ENCODE peak calls at places on chromosomes 3 and 15, in ten cellular contexts. Y is psoas muscle; Q is iPS-NIHi11; W is pancreas; P is CD8-positive, alpha-beta T cell; N is WERI-Rb-1; I is hypothalamus; H is left cardiac atrium; C is HCEC 1CT; V is cardiac fibroblast. S is an unnamed sample.

GRCh38 chr15:89364341-89364740 is 29.7 kb upstream of the POLG start:
- DNase-seq in Y (no peak), Q (no peak), W (no peak), P (no peak), N (no peak), I (peak), H (no peak), C (no peak), V (no peak), S (no peak)

GRCh38 chr3:48898383-48899234 is at the start of gene SLC25A20:
- DNase-seq in Y (peak), Q (peak), W (peak), P (peak), N (peak), I (peak), H (peak), C (peak), V (peak), S (peak)

GRCh38 chr3:124409650-124410275 is 320.5 kb upstream of the UMPS start:
- DNase-seq in Y (no peak), Q (no peak), W (no peak), P (no peak), N (no peak), I (no peak), H (no peak), C (no peak), V (peak), S (no peak)

GRCh38 chr15:63256433-63256884 is 20.9 kb upstream of the APH1B start:
- DNase-seq in Y (no peak), Q (peak), W (no peak), P (no peak), N (no peak), I (no peak), H (no peak), C (peak), V (peak), S (no peak)

GRCh38 chr3:14900881-14901873 is 46.2 kb upstream of the NR2C2 start:
- DNase-seq in Y (no peak), Q (peak), W (no peak), P (no peak), N (no peak), I (no peak), H (no peak), C (no peak), V (no peak), S (no peak)

GRCh38 chr3:190424478-190425439 is 24.9 kb downstream of the TMEM207 start:
- DNase-seq in Y (peak), Q (peak), W (peak), P (no peak), N (no peak), I (peak), H (peak), C (peak), V (peak), S (peak)

GRCh38 chr3:29226709-29227108 is 54.2 kb upstream of the RBMS3 start:
- DNase-seq in Y (no peak), Q (no peak), W (no peak), P (no peak), N (no peak), I (no peak), H (no peak), C (no peak), V (no peak), S (no peak)

GRCh38 chr3:144175644-144176425 is 204.2 kb downstream of the DIPK2A start:
- DNase-seq in Y (no peak), Q (no peak), W (no peak), P (no peak), N (no peak), I (no peak), H (no peak), C (no peak), V (no peak), S (no peak)

GRCh38 chr3:115912372-115912771 is 289.1 kb downstream of the GAP43 start:
- DNase-seq in Y (peak), Q (no peak), W (no peak), P (no peak), N (no peak), I (peak), H (peak), C (no peak), V (peak), S (no peak)

GRCh38 chr3:62611541-62612240 is 238.3 kb upstream of the FEZF2 start:
- DNase-seq in Y (no peak), Q (no peak), W (no peak), P (no peak), N (no peak), I (no peak), H (no peak), C (peak), V (peak), S (no peak)

GRCh38 chr15:48592221-48592731 is 53.2 kb downstream of the FBN1 start:
- DNase-seq in Y (no peak), Q (no peak), W (no peak), P (no peak), N (no peak), I (no peak), H (no peak), C (peak), V (peak), S (no peak)

GRCh38 chr3:105513886-105514285 is 147.2 kb downstream of the ALCAM start:
- DNase-seq in Y (no peak), Q (no peak), W (no peak), P (no peak), N (no peak), I (no peak), H (no peak), C (no peak), V (peak), S (no peak)

GRCh38 chr3:25169146-25169545 is 258.9 kb upstream of the RARB start:
- DNase-seq in Y (no peak), Q (no peak), W (no peak), P (no peak), N (no peak), I (no peak), H (no peak), C (no peak), V (no peak), S (no peak)

GRCh38 chr15:69027976-69028518 is 13.6 kb downstream of the NOX5 start:
- DNase-seq in Y (no peak), Q (no peak), W (no peak), P (no peak), N (no peak), I (no peak), H (no peak), C (no peak), V (no peak), S (no peak)

S was measured in D341Med.